ENCODE peak calls at places on chromosome 3, in four cellular contexts. K, G, E and H are unnamed samples.

GRCh38 chr3:58474348-58474911 is 17.5 kb upstream of the KCTD6 start:
- DNase-seq in K (no peak), G (no peak), E (peak), H (no peak)

GRCh38 chr3:52495096-52495495 is at the start of gene STAB1:
- DNase-seq in K (no peak), G (peak), E (no peak), H (no peak)

GRCh38 chr3:29317659-29318173 is 36.8 kb downstream of the RBMS3 start:
- DNase-seq in K (peak), G (no peak), E (no peak), H (no peak)

GRCh38 chr3:192409838-192410683 is 317.3 kb downstream of the FGF12 start:
- DNase-seq in K (peak), G (no peak), E (peak), H (peak)

GRCh38 chr3:196246612-196247308 is 30.4 kb downstream of the SLC51A start:
- DNase-seq in K (peak), G (no peak), E (no peak), H (peak)

GRCh38 chr3:33438284-33438668 is 1.9 kb downstream of the UBP1 start:
- DNase-seq in K (peak), G (no peak), E (no peak), H (peak)

GRCh38 chr3:116980106-116980505 is 270.5 kb downstream of the TUSC7 start:
- DNase-seq in K (no peak), G (no peak), E (peak), H (no peak)

GRCh38 chr3:16239776-16240175 is 25.0 kb downstream of the DPH3 start:
- DNase-seq in K (no peak), G (no peak), E (no peak), H (no peak)

GRCh38 chr3:10288575-10288960 is 4.2 kb downstream of the GHRL start:
- DNase-seq in K (no peak), G (no peak), E (no peak), H (no peak)

GRCh38 chr3:43378066-43378935 is 92.0 kb downstream of the SNRK start:
- DNase-seq in K (peak), G (no peak), E (peak), H (peak)

GRCh38 chr3:126339466-126339865 is 17.7 kb downstream of the KLF15 start:
- DNase-seq in K (no peak), G (no peak), E (no peak), H (no peak)

GRCh38 chr3:25378912-25379311 is 49.2 kb upstream of the RARB start:
- DNase-seq in K (no peak), G (no peak), E (no peak), H (no peak)

GRCh38 chr3:193842029-193842782 is 249.2 kb downstream of the OPA1 start:
- DNase-seq in K (no peak), G (no peak), E (no peak), H (no peak)
- H3K4me3 ChIP-seq in K (no peak), G (no peak), E (no peak), H (no peak)

GRCh38 chr3:67863869-67864268 is 209.5 kb upstream of the SUCLG2 start:
- DNase-seq in K (no peak), G (no peak), E (peak), H (peak)
- TF ChIP-seq CTCF in K (peak), G (no peak), E (peak), H (peak)

DNA sequence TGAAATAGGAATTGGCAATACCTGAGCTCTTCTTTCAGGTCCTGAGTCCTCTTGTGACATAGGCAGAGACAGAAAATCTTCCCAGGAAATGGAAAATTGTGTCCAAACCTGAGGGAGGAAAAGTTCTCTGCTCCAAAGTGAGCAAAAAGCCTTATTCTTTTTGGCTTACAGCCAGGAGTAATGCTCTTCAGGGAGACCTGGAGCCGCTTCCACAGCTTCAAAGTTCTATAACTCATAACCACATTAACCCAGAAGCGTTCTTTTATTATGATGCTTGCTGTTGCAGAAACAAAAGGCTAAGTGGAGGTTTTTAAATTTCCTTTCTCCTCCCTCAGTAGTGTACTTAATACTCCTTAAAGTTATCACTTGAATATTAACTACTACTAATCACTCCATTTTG is 621 bp downstream of the IGSF10 start:
- DNase-seq in K (peak), G (no peak), E (no peak), H (peak)
- H3K4me3 ChIP-seq in K (no peak), G (no peak), E (peak), H (no peak)

DNA sequence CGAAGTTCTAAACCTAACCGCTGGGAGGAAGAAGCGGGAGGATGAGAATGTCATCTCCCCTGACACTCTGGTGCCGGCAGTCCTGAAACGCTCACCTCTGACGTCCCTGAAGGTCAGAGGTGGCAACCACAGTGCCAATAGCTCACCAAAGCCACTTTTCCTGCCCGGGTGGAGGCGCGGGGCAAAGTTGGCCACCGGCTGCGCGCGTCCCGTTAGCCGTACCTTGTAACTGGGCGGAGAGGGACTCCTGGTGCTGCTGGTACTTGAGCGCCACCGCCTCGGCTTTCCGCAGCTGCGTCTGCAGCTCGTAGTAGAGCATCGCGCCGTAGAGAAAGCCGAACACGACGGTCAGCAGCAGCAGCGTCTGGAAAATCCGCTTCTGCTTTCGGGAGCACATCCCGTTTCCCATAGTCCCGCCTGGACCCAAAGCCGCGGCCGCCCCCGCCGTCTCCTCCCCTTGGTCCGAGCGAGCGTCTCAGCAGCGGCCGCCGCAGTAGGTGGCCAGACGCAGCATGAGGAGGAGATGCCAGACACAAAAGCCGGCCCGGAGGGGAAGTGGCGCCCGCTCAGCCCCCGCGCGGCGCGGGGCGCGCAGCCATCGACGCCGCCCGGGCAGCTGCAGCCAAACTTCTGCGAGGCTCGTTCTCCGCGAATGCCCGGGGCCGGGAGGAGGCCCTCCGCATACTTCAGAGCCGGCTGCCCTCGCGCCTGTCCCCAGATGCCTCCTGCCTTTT is 680 bp downstream of the GOLIM4 start:
- DNase-seq in K (peak), G (peak), E (peak), H (peak)
- TF ChIP-seq CTCF in K (peak), G (no peak), E (peak), H (no peak)

GRCh38 chr3:64225695-64226499 is 631 bp upstream of the PRICKLE2 start:
- DNase-seq in K (peak), G (no peak), E (peak), H (no peak)
- H3K4me3 ChIP-seq in K (peak), G (no peak), E (peak), H (peak)

GRCh38 chr3:87307805-87308204 is 31.4 kb upstream of the POU1F1 start:
- DNase-seq in K (no peak), G (no peak), E (peak), H (no peak)
- TF ChIP-seq CTCF in K (no peak), G (no peak), E (peak), H (peak)

GRCh38 chr3:146155022-146155421 is 6.0 kb downstream of the PLOD2 start:
- DNase-seq in K (no peak), G (no peak), E (no peak), H (no peak)

GRCh38 chr3:146156060-146156459 is 4.9 kb downstream of the PLOD2 start:
- DNase-seq in K (no peak), G (no peak), E (no peak), H (no peak)

GRCh38 chr3:146159037-146159436 is 1.9 kb downstream of the PLOD2 start:
- DNase-seq in K (peak), G (no peak), E (no peak), H (no peak)

GRCh38 chr3:146157325-146158060 is 3.5 kb downstream of the PLOD2 start:
- DNase-seq in K (no peak), G (no peak), E (no peak), H (no peak)

GRCh38 chr3:146156801-146157310 is 4.1 kb downstream of the PLOD2 start:
- DNase-seq in K (no peak), G (no peak), E (no peak), H (no peak)
- H3K4me3 ChIP-seq in K (peak), G (no peak), E (no peak), H (no peak)

GRCh38 chr3:127859706-127860105 is 37.4 kb upstream of the MGLL start:
- DNase-seq in K (no peak), G (no peak), E (no peak), H (no peak)

GRCh38 chr3:127855246-127855645 is 32.9 kb upstream of the MGLL start:
- DNase-seq in K (no peak), G (no peak), E (no peak), H (no peak)

GRCh38 chr3:127858477-127858876 is 36.2 kb upstream of the MGLL start:
- DNase-seq in K (no peak), G (no peak), E (no peak), H (no peak)

GRCh38 chr3:127856801-127857200 is 34.5 kb upstream of the MGLL start:
- DNase-seq in K (no peak), G (no peak), E (no peak), H (no peak)

DNA sequence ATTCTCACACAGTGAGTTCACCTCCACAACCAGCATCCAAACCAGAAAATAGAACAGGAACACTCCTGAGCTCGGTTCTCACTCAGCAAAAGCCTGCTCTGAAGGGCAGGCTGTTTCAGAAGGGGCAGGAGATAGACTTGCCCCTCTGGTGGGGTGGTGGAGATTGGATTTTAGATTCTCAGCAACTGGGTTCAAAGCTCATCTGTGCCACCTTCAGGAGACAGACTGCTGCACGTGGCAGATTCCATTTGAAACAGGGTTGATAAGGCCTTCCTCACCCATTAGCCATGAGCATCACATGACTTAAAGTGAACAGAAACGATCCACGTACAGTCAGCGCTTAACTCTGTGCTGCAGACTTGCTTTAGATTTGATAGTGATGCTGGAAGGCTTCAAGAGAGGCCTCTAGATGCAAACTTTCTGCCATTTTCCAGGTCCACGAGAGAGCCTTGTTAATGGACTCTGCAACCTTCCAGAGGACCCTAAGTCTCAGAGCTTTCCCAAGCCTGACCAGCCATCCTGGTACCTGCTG is 35.0 kb upstream of the MGLL start:
- DNase-seq in K (no peak), G (no peak), E (no peak), H (no peak)
- TF ChIP-seq CTCF in K (peak), G (no peak), E (no peak), H (peak)

GRCh38 chr3:45145681-45146614 is at the start of gene CDCP1:
- DNase-seq in K (peak), G (peak), E (peak), H (no peak)

GRCh38 chr3:45140392-45140791 is 5.8 kb downstream of the CDCP1 start:
- DNase-seq in K (peak), G (no peak), E (no peak), H (peak)

GRCh38 chr3:45148921-45149320 is 2.7 kb upstream of the CDCP1 start:
- DNase-seq in K (peak), G (no peak), E (no peak), H (no peak)

GRCh38 chr3:45143673-45144670 is 2.2 kb downstream of the CDCP1 start:
- DNase-seq in K (peak), G (no peak), E (no peak), H (no peak)

GRCh38 chr3:45145223-45145622 is 955 bp downstream of the CDCP1 start:
- DNase-seq in K (no peak), G (no peak), E (peak), H (no peak)
- H3K4me3 ChIP-seq in K (peak), G (peak), E (peak), H (peak)